ENCODE peak calls at places on chromosomes 2 and 18, in four cellular contexts. K, B, U and N are unnamed samples.

GRCh38 chr18:79095216-79095615 is 26.0 kb downstream of the ATP9B start:
- DNase-seq in K (no peak), U (no peak), B (no peak), N (no peak)

GRCh38 chr18:45517181-45517741 is 98.0 kb upstream of the SLC14A2 start:
- DNase-seq in U (no peak), B (no peak), K (no peak), N (peak)

GRCh38 chr2:24512836-24513235 is 21.8 kb downstream of the NCOA1 start:
- DNase-seq in U (no peak), B (no peak), K (no peak), N (peak)

GRCh38 chr2:31886700-31887099 is 124.1 kb downstream of the MEMO1 start:
- DNase-seq in B (no peak), K (no peak), U (no peak), N (no peak)

GRCh38 chr2:239663364-239663924 is 262.6 kb upstream of the HDAC4 start:
- DNase-seq in B (no peak), K (peak), U (no peak), N (no peak)

GRCh38 chr2:84467389-84467788 is 8.3 kb upstream of the SUCLG1 start:
- DNase-seq in B (no peak), K (no peak), U (no peak), N (no peak)

GRCh38 chr2:66387374-66387773 is 47.6 kb upstream of the MEIS1 start:
- DNase-seq in U (no peak), K (no peak), B (no peak), N (no peak)

GRCh38 chr2:69693059-69693458 is 48.9 kb upstream of the ANXA4 start:
- DNase-seq in B (no peak), K (no peak), U (no peak), N (no peak)

GRCh38 chr2:230067990-230068657 is 600 bp downstream of the SLC16A14 start:
- DNase-seq in U (peak), K (no peak), B (peak), N (peak)

GRCh38 chr2:230899786-230900185 is 25.3 kb downstream of the GPR55 start:
- DNase-seq in K (no peak), B (no peak), U (peak), N (peak)

GRCh38 chr2:241730679-241731293 is 3.6 kb upstream of the D2HGDH start:
- DNase-seq in B (no peak), U (no peak), K (no peak), N (no peak)

GRCh38 chr2:237873382-237873781 is 14.0 kb downstream of the RAMP1 start:
- DNase-seq in U (peak), B (no peak), K (no peak), N (no peak)

GRCh38 chr2:131034122-131035051 is 58.9 kb downstream of the FAM168B start:
- DNase-seq in U (no peak), K (no peak), B (no peak), N (peak)

GRCh38 chr2:225771691-225772090 is 372.2 kb downstream of the NYAP2 start:
- DNase-seq in B (no peak), K (no peak), U (no peak), N (no peak)

GRCh38 chr2:23522726-23523410 is 137.9 kb downstream of the KLHL29 start:
- DNase-seq in B (no peak), U (no peak), K (no peak), N (no peak)

GRCh38 chr2:64426191-64426952 is 27.6 kb upstream of the LGALSL start:
- DNase-seq in K (no peak), U (no peak), B (no peak), N (peak)

GRCh38 chr2:16745466-16745865 is 79.8 kb upstream of the CYRIA start:
- DNase-seq in U (no peak), B (no peak), K (no peak), N (peak)

GRCh38 chr18:46061387-46061786 is 10.7 kb downstream of the PSTPIP2 start:
- DNase-seq in U (no peak), K (no peak), B (no peak), N (no peak)

GRCh38 chr2:60426908-60427307 is 126.5 kb downstream of the BCL11A start:
- DNase-seq in B (no peak), U (no peak), K (no peak), N (no peak)